ENCODE peak calls at places on chromosomes 5 and 9, in six cellular contexts. G, E, M, Q, A and S are unnamed samples. For H3K4me1, the result is how much of the 10 kb centered on the place peaks cover.

GRCh38 chr9:134964686-134965085 is 47.0 kb upstream of the FCN1 start:
- DNase-seq in M (peak), G (no peak), A (no peak), E (no peak), Q (no peak), S (no peak)

GRCh38 chr9:112166176-112167140 is 8.6 kb downstream of the SUSD1 start:
- DNase-seq in G (no peak), A (no peak), M (no peak), Q (no peak), E (no peak), S (no peak)

GRCh38 chr5:135324897-135325650 is 74.0 kb downstream of the MACROH2A1 start:
- DNase-seq in M (no peak), Q (no peak), E (no peak), A (no peak), G (no peak), S (no peak)

GRCh38 chr5:122885038-122885517 is 39.7 kb downstream of the SNX24 start:
- DNase-seq in M (no peak), A (no peak), G (no peak), E (no peak), Q (no peak), S (no peak)

GRCh38 chr9:20307662-20308061 is 314.6 kb downstream of the MLLT3 start:
- DNase-seq in E (no peak), G (no peak), M (no peak), Q (no peak), A (no peak), S (no peak)

GRCh38 chr9:5851445-5851844 is 18.5 kb upstream of the ERMP1 start:
- DNase-seq in M (no peak), A (no peak), G (no peak), E (no peak), Q (no peak), S (no peak)

GRCh38 chr5:139022528-139022927 is 147.4 kb upstream of the LRRTM2 start:
- DNase-seq in M (no peak), A (no peak), E (no peak), Q (no peak), G (no peak), S (no peak)

GRCh38 chr5:172183881-172184280 is 4.1 kb downstream of the STK10 start:
- DNase-seq in E (no peak), Q (no peak), M (no peak), A (no peak), G (no peak), S (no peak)

GRCh38 chr5:42991477-42992034 is 48.6 kb downstream of the ANXA2R start:
- DNase-seq in Q (no peak), G (no peak), A (no peak), E (no peak), M (peak), S (no peak)

GRCh38 chr9:121634800-121635261 is 16.6 kb upstream of the DAB2IP start:
- DNase-seq in Q (peak), A (no peak), E (no peak), G (no peak), M (no peak), S (no peak)

GRCh38 chr5:4551034-4551433 is 589.1 kb upstream of the ADAMTS16 start:
- DNase-seq in Q (no peak), M (no peak), A (no peak), G (no peak), E (no peak), S (no peak)

GRCh38 chr9:87497604-87498045 is at the start of gene DAPK1:
- DNase-seq in E (no peak), G (peak), M (peak), A (no peak), Q (peak), S (peak)

GRCh38 chr9:87497080-87497603 is 525 bp upstream of the DAPK1 start:
- DNase-seq in A (no peak), M (no peak), G (no peak), Q (no peak), E (no peak), S (no peak)

GRCh38 chr9:87498816-87499454 is 1.3 kb downstream of the DAPK1 start:
- DNase-seq in A (no peak), G (no peak), Q (no peak), E (no peak), M (no peak), S (no peak)

GRCh38 chr9:87499455-87500015 is 1.9 kb downstream of the DAPK1 start:
- DNase-seq in M (no peak), A (no peak), G (no peak), Q (no peak), E (no peak), S (no peak)

DNA sequence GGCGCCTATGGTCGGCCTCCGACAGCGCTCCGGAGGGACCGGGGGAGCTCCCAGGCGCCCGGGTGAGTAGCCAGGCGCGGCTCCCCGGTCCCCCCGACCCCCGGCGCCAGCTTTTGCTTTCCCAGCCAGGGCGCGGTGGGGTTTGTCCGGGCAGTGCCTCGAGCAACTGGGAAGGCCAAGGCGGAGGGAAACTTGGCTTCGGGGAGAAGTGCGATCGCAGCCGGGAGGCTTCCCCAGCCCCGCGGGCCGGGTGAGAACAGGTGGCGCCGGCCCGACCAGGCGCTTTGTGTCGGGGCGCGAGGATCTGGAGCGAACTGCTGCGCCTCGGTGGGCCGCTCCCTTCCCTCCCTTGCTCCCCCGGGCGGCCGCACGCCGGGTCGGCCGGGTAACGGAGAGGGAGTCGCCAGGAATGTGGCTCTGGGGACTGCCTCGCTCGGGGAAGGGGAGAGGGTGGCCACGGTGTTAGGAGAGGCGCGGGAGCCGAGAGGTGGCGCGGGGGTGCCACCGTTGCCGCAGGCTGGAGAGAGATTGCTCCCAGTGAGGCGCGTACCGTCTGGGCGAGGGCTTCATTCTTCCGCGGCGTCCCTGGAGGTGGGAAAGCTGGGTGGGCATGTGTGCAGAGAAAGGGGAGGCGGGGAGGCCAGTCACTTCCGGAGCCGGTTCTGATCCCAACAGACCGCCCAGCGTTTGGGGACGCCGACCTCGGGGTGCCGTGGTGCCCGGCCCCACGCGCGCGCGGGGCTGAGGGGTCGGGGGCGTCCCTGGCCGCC is 564 bp downstream of the DAPK1 start:
- DNase-seq in Q (peak), M (peak), A (no peak), G (peak), E (no peak), S (peak)
- TF ChIP-seq POLR2A in Q (no peak), M (no peak), A (no peak), G (no peak), E (no peak), S (no peak)

DNA sequence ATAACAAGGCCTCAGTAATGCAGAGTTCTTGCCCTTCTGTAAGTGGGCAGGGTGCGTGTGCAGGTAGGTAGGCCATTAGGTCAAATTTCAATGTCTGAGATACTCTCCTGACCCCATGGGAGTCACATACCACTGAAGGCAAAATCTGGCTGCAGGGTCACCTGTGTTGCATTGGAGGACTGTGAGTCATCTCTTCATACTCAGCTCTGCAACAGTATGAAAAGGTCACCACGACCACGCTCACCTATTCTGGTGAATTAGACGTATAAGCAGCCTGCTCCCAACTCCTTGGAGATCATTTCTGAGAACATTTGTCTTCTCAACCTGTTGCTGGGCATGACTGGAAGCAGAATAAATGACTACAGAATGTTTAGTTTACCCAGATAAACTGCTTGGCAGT is 599.8 kb downstream of the PDE4D start:
- DNase-seq in Q (no peak), A (no peak), M (no peak), G (no peak), E (no peak), S (no peak)
- H3K4me1 ChIP-seq in Q (under half), A (under half), M (under half), G (under half), E (under half), S (under half)

GRCh38 chr9:81690251-81690851 is 1.0 kb upstream of the TLE1 start:
- DNase-seq in M (peak), E (no peak), G (peak), A (no peak), Q (peak), S (peak)

GRCh38 chr9:81685763-81686613 is 3.4 kb downstream of the TLE1 start:
- DNase-seq in E (no peak), M (no peak), Q (no peak), G (no peak), A (no peak), S (no peak)

GRCh38 chr9:81687521-81688261 is 1.7 kb downstream of the TLE1 start:
- DNase-seq in M (peak), Q (peak), E (no peak), G (peak), A (no peak), S (peak)

GRCh38 chr9:81686614-81687520 is 2.5 kb downstream of the TLE1 start:
- DNase-seq in E (peak), M (peak), G (peak), A (no peak), Q (peak), S (peak)

DNA sequence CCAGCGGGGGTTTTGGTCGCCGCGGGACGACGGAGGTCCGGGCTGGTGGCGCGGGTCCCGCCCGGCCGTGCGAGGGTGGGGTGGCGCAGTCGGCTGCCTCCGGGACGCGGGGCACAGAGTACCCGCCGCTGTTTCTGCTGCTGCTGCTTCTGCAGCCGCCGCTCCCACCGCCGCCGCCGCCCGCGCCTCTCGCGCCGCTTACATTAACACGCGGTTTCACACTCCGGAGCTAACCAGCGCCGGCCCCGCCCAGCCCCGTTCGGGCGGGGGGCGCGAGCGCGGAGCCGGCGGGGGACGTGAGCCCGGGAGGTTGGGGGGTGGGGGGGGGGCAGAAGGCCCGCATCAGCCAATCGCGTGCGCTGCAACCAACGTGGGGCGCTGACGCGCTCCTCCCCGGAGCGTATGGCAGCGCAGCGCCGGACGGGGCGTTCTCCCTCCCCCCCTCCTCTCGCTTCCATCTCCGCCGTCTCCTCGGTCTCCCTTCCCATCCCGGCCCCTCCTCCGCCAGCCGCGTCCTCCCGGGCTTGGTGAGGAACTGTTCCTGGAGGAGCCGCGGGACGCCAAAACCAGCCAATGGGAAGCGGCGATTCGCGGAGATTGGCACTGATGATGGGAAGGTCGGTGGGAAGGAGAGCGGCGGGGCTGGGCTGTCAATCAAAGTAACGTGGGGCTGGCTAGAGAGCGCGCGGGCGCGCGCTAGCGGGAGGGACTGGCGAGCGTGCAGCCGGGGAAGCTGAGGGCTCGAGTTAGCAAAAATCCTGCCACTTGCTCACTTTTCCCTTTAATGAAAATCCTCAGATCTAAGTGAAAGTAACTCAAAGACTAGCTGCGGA is at the start of gene TLE1:
- DNase-seq in E (peak), G (peak), Q (peak), M (peak), A (peak), S (peak)
- TF ChIP-seq POLR2A in E (no peak), G (no peak), Q (no peak), M (peak), A (peak), S (peak)

GRCh38 chr5:142122116-142122515 is 13.5 kb downstream of the NDFIP1 start:
- DNase-seq in E (no peak), A (no peak), G (no peak), M (no peak), Q (no peak), S (no peak)
- H3K4me1 ChIP-seq in E (under half), A (under half), G (half or more), M (half or more), Q (under half), S (under half)

DNA sequence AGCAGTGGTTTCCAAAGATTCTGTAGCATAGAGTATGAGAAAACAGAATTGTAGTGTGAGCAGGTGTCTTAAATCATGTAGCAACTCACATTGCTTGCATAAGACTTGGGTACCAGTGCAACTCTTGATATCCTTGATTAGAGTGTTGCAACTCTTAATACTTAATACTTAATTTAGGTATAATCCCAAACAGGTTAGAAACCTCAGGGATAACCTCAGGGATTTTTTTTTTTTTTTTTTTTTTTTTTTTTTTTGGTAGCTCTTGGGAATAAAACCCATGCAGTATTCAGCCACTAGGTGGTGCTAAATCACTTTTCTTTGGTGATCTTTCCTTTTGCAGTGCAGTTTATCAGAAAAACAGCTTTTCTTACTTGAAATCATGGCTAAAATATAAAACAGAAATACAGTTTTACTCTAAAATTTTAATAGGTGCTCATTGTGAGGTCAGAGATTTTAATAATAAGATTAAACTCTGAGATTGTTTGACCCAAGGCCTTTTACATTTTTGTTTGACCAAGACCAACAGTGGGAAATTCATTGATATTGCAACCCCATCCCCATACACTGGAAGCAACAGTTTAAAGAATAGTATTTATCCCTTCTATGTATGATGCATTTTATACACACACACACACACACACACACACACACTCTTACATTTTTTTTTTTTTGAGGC is 55.3 kb downstream of the ERAP1 start:
- DNase-seq in E (no peak), M (no peak), Q (peak), A (no peak), G (no peak), S (no peak)
- TF ChIP-seq POLR2A in E (no peak), M (no peak), Q (no peak), A (no peak), G (no peak), S (no peak)

DNA sequence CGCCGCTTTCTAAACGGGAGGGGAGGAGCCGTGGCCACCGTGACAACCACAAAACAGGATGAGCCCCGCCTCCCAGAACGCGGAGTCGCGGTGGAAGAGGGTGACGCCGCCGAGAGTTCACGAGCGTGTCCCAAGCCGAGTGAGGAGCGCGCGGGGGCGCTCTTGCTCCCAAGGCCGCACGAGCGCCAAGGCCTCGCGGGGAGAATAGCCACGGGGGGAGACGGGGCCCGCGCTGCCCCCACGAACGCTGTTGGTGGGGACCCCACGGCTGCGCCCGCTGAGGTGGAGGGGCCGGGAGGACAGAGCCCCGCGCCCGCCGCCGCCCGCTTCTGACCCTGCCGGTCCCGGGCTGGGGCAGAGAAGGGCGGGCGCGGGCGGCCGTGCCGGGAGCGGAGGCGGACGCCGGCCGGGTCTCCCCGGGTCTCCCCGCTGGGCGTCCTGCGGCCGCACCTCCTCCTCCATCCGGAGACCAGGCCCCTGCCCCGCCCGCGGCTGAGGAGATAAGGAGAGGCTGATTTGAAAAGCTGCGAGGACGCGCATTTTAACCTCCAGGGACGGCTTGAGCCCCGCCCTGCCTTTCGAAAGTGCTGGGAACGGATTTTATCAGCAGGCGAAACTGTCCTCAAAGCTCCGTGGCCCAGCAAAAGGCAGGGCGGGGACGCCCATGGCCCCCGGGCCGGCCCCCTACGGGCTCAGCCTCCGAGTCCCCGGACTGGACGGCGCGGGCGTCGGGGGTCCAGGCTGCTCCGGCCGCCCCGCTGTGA is 3.8 kb upstream of the NKD2 start:
- DNase-seq in A (no peak), M (peak), E (no peak), G (peak), Q (peak), S (peak)
- H3K4me1 ChIP-seq in A (under half), M (under half), E (under half), G (under half), Q (under half), S (under half)

GRCh38 chr9:89779416-89779815 is 174.6 kb downstream of the GADD45G start:
- DNase-seq in G (no peak), Q (no peak), A (no peak), E (no peak), M (no peak), S (no peak)
- TF ChIP-seq POLR2A in G (no peak), Q (no peak), A (no peak), E (no peak), M (no peak), S (no peak)

DNA sequence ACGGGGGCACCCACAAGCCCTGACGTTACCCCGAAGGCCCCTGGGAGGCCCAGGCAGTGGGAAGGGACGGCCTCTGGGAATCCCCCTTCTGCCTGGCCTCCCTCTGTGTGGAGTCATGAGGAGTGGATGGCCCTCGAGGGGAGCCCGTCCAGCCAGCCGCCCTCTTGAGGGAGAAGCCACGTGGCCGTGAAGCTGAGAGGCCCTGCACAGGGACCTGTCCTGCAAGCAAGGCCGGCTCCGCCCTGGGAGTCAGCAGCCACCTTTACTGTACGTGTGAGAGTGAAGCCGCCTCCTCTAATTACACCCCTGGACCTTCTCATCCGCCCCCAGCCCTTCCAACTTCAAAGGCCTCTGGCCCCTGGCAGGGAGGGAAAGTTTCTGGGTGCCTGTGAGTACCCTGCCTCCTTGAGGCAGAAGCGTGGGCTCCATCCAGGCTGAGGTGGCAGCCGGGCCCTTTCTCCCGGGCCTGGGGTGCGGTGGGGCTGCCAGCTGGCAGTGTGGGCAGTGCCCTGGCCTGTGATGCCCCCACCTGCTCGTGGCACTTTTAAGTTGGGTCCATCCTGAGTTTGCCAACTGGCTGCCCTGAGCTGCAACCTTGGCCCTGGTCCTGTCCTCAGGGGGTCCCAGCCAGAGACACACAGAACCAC is 55.9 kb upstream of the EGFL7 start:
- DNase-seq in Q (no peak), G (no peak), M (no peak), E (no peak), A (no peak), S (no peak)
- H3K4me1 ChIP-seq in Q (under half), G (under half), M (under half), E (under half), A (under half), S (under half)

DNA sequence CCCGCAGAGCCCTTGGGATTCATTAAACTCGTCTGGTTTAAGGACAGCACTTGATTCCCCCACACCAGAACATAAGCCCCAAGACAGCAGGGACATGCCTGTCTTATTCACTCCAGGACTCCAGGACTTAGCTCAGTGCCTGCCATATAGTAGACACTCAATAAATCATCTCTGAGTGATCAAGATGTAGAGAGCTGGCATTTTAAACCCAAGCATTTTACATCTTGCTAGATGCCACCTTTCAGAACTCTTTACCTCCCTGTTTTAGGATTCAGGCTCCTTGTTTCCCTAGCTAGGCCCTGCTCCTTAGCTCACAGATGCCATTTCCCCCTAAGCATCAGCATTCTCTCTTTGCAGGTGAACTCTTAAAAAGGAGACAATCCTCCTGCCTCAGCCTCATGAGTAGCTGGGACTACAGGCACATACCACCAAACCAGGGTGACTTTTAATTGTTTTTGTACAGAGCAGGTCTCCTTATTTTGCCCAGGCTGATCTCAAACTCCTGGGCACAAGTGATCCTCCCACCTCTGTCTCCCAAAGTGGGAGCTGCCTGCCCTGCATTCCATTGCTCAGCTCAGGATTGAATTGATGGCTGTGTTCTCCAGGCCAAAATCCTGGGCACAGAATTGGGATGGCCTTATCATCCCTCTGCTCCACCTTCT is 32.0 kb upstream of the CPEB4 start:
- DNase-seq in Q (no peak), A (no peak), E (no peak), M (no peak), G (no peak), S (no peak)
- TF ChIP-seq POLR2A in Q (no peak), A (no peak), E (no peak), M (no peak), G (no peak), S (no peak)